ENCODE peak calls at places on chromosomes 7 and 10, in ten cellular contexts. X, P, W, O, E, R, Q, C, D and N are unnamed samples.

GRCh38 chr10:49115796-49116508 is 630 bp upstream of the VSTM4 start:
- DNase-seq in X (no peak), P (no peak), W (no peak), O (no peak), E (no peak), R (no peak), Q (no peak), C (no peak), D (no peak), N (no peak)

GRCh38 chr10:14259696-14260595 is 70.8 kb downstream of the FRMD4A start:
- DNase-seq in X (peak), P (peak), W (no peak), O (no peak), E (no peak), R (no peak), Q (no peak), C (no peak), D (no peak), N (peak)

GRCh38 chr10:130902929-130903328 is 408.6 kb downstream of the TCERG1L start:
- DNase-seq in X (no peak), P (no peak), W (no peak), O (no peak), E (no peak), R (no peak), Q (no peak), C (no peak), D (no peak), N (no peak)

GRCh38 chr7:140209866-140210609 is 33.3 kb upstream of the KDM7A start:
- DNase-seq in X (no peak), P (no peak), W (peak), O (peak), E (peak), R (peak), Q (no peak), C (peak), D (no peak), N (no peak)

GRCh38 chr10:6408799-6409198 is 171.3 kb downstream of the PRKCQ start:
- DNase-seq in X (no peak), P (no peak), W (no peak), O (no peak), E (no peak), R (no peak), Q (no peak), C (no peak), D (no peak), N (no peak)

GRCh38 chr10:79488303-79488702 is 24.0 kb upstream of the EIF5AL1 start:
- DNase-seq in X (peak), P (peak), W (no peak), O (peak), E (peak), R (no peak), Q (peak), C (peak), D (peak), N (peak)

GRCh38 chr10:5736591-5736990 is 52.0 kb downstream of the TASOR2 start:
- DNase-seq in X (no peak), P (no peak), W (no peak), O (no peak), E (no peak), R (no peak), Q (no peak), C (no peak), D (no peak), N (no peak)

GRCh38 chr7:128745706-128746105 is 6.5 kb downstream of the CALU start:
- DNase-seq in X (no peak), P (no peak), W (no peak), O (no peak), E (no peak), R (no peak), Q (no peak), C (no peak), D (no peak), N (no peak)

GRCh38 chr10:17088118-17088806 is 41.3 kb downstream of the CUBN start:
- DNase-seq in X (peak), P (peak), W (no peak), O (no peak), E (no peak), R (no peak), Q (peak), C (no peak), D (no peak), N (peak)

GRCh38 chr10:118663176-118663575 is 67.7 kb upstream of the PRLHR start:
- DNase-seq in X (no peak), P (no peak), W (no peak), O (no peak), E (no peak), R (no peak), Q (no peak), C (no peak), D (no peak), N (no peak)

GRCh38 chr7:155808551-155809331 is 3.5 kb downstream of the SHH start:
- DNase-seq in X (no peak), P (no peak), W (no peak), O (peak), E (no peak), R (peak), Q (peak), C (no peak), D (no peak), N (no peak)

GRCh38 chr10:101814466-101815041 is 3.7 kb downstream of the OGA start:
- DNase-seq in X (peak), P (no peak), W (no peak), O (no peak), E (no peak), R (no peak), Q (no peak), C (no peak), D (no peak), N (no peak)

GRCh38 chr10:126468467-126468866 is 80.2 kb upstream of the ADAM12 start:
- DNase-seq in X (no peak), P (no peak), W (no peak), O (no peak), E (no peak), R (no peak), Q (no peak), C (no peak), D (no peak), N (no peak)

GRCh38 chr7:156344595-156344994 is 296.0 kb upstream of the RNF32 start:
- DNase-seq in X (no peak), P (no peak), W (no peak), O (no peak), E (no peak), R (no peak), Q (no peak), C (no peak), D (no peak), N (no peak)

GRCh38 chr10:71979692-71980062 is 15.5 kb downstream of the CHST3 start:
- DNase-seq in X (no peak), P (no peak), W (no peak), O (no peak), E (no peak), R (no peak), Q (no peak), C (no peak), D (no peak), N (no peak)

GRCh38 chr7:79528421-79528820 is 75.0 kb upstream of the MAGI2 start:
- DNase-seq in X (no peak), P (no peak), W (no peak), O (no peak), E (no peak), R (peak), Q (peak), C (no peak), D (no peak), N (peak)

GRCh38 chr7:29988391-29989256 is 977 bp downstream of the SCRN1 start:
- DNase-seq in X (peak), P (peak), W (peak), O (peak), E (peak), R (no peak), Q (peak), C (peak), D (peak), N (peak)

GRCh38 chr7:46835556-46835955 is 746.4 kb downstream of the TNS3 start:
- DNase-seq in X (no peak), P (no peak), W (no peak), O (no peak), E (no peak), R (no peak), Q (no peak), C (no peak), D (peak), N (no peak)

GRCh38 chr10:113425596-113425995 is 127.3 kb upstream of the HABP2 start:
- DNase-seq in X (peak), P (no peak), W (no peak), O (no peak), E (no peak), R (no peak), Q (peak), C (no peak), D (peak), N (no peak)

GRCh38 chr7:127392182-127392565 is 334 bp downstream of the ZNF800 start:
- DNase-seq in X (peak), P (no peak), W (peak), O (peak), E (no peak), R (peak), Q (peak), C (peak), D (peak), N (no peak)

GRCh38 chr7:158672975-158673374 is 31.6 kb downstream of the NCAPG2 start:
- DNase-seq in X (peak), P (no peak), W (no peak), O (no peak), E (no peak), R (peak), Q (peak), C (no peak), D (no peak), N (no peak)

GRCh38 chr10:80429521-80429966 is 21.2 kb downstream of the PRXL2A start:
- DNase-seq in X (no peak), P (no peak), W (no peak), O (peak), E (no peak), R (no peak), Q (no peak), C (no peak), D (no peak), N (no peak)

GRCh38 chr10:37854606-37855005 is 2.8 kb downstream of the ZNF248 start:
- DNase-seq in X (peak), P (no peak), W (no peak), O (no peak), E (no peak), R (no peak), Q (peak), C (no peak), D (no peak), N (no peak)

GRCh38 chr7:157500171-157500960 is 163.6 kb downstream of the DNAJB6 start:
- DNase-seq in X (no peak), P (no peak), W (no peak), O (no peak), E (no peak), R (no peak), Q (no peak), C (no peak), D (no peak), N (no peak)

GRCh38 chr10:43965033-43965917 is 316.6 kb upstream of the ZNF32 start:
- DNase-seq in X (peak), P (peak), W (no peak), O (no peak), E (peak), R (peak), Q (no peak), C (no peak), D (peak), N (no peak)

GRCh38 chr10:71748671-71749191 is 24.6 kb downstream of the VSIR start:
- DNase-seq in X (no peak), P (no peak), W (peak), O (peak), E (peak), R (peak), Q (no peak), C (peak), D (peak), N (no peak)

GRCh38 chr7:105149827-105150226 is 135.8 kb downstream of the KMT2E start:
- DNase-seq in X (peak), P (no peak), W (no peak), O (no peak), E (no peak), R (peak), Q (peak), C (no peak), D (peak), N (no peak)

GRCh38 chr7:126716321-126716720 is 536.4 kb downstream of the GRM8 start:
- DNase-seq in X (no peak), P (no peak), W (no peak), O (no peak), E (no peak), R (no peak), Q (no peak), C (no peak), D (no peak), N (no peak)

GRCh38 chr7:74002474-74003017 is 25.4 kb upstream of the ELN start:
- DNase-seq in X (peak), P (peak), W (no peak), O (peak), E (peak), R (peak), Q (peak), C (peak), D (peak), N (peak)

GRCh38 chr7:68176974-68177373 is 1180.3 kb downstream of the TYW1 start:
- DNase-seq in X (peak), P (peak), W (no peak), O (no peak), E (no peak), R (peak), Q (peak), C (peak), D (peak), N (no peak)

GRCh38 chr7:29281782-29282541 is 87.4 kb downstream of the CHN2 start:
- DNase-seq in X (no peak), P (no peak), W (no peak), O (no peak), E (no peak), R (no peak), Q (no peak), C (peak), D (peak), N (no peak)

GRCh38 chr10:46541017-46541661 is 15.3 kb downstream of the GPRIN2 start:
- DNase-seq in X (peak), P (no peak), W (no peak), O (peak), E (no peak), R (no peak), Q (no peak), C (peak), D (peak), N (no peak)

GRCh38 chr10:21759232-21759631 is 225.2 kb downstream of the MLLT10 start:
- DNase-seq in X (no peak), P (no peak), W (no peak), O (no peak), E (no peak), R (no peak), Q (no peak), C (no peak), D (no peak), N (no peak)

GRCh38 chr10:29618341-29619171 is 16.2 kb downstream of the SVIL start:
- DNase-seq in X (no peak), P (no peak), W (no peak), O (peak), E (no peak), R (no peak), Q (no peak), C (peak), D (peak), N (no peak)
- H3K4me3 ChIP-seq in X (no peak), P (no peak), W (no peak), O (peak), E (no peak), R (no peak), Q (peak), C (peak), D (no peak), N (no peak)

GRCh38 chr10:132539894-132540293 is 2.3 kb downstream of the INPP5A start:
- DNase-seq in X (peak), P (peak), W (no peak), O (no peak), E (no peak), R (peak), Q (peak), C (no peak), D (peak), N (no peak)
- H3K4me3 ChIP-seq in X (peak), P (peak), W (no peak), O (peak), E (peak), R (peak), Q (peak), C (peak), D (peak), N (no peak)

DNA sequence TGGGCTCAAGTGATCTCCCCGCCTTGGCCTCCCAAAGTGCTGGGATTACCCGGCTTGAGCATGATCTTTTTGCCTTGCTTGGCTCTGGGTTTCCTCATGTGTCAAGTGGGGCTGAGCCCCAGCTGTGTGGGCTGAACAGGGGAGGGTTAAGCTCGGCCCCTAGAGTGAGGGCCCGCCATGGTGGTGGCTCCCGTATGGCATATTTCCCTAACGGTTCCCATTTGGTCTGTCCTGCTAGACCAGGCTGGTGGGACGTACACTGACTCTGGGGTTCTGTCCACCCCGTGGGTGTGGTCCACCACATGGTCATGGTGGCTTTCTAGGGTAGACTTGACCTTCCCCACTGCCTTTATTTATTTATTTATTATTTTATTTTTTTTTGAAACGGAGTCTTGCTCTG is 66.4 kb downstream of the LHPP start:
- DNase-seq in X (no peak), P (no peak), W (no peak), O (no peak), E (no peak), R (no peak), Q (no peak), C (no peak), D (no peak), N (no peak)
- H3K4me3 ChIP-seq in X (no peak), P (no peak), W (no peak), O (no peak), E (no peak), R (no peak), Q (no peak), C (no peak), D (no peak), N (no peak)

GRCh38 chr10:3786295-3786981 is 1.4 kb upstream of the KLF6 start:
- DNase-seq in X (peak), P (no peak), W (peak), O (peak), E (peak), R (no peak), Q (no peak), C (no peak), D (peak), N (no peak)
- H3K4me3 ChIP-seq in X (peak), P (peak), W (peak), O (peak), E (peak), R (peak), Q (peak), C (peak), D (peak), N (peak)

DNA sequence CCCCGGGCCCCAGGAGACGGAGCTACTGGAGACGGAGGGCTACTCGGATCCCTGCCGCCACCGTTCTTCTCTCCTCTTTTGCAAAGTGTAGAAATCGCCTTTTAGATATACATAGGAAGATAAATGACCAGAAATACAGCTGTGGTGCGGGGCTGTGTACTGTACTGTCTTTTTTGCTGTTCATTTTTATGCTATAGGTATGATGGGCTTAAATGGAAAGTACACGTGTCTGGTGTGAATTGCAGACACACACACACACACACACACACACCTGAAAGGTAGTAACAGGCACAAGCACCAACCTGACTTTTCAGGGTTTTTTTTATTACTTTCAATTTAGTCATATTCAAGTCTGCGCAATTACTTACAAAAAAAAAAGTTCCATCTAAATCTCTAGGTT is 834 bp downstream of the PTPRZ1 start:
- DNase-seq in X (no peak), P (no peak), W (no peak), O (no peak), E (no peak), R (no peak), Q (no peak), C (no peak), D (peak), N (no peak)
- H3K4me3 ChIP-seq in X (peak), P (peak), W (no peak), O (peak), E (peak), R (no peak), Q (peak), C (peak), D (peak), N (peak)